ENCODE peak calls at places on chromosomes 13 and 19, in seven cellular contexts. One of them, this sample, is unnamed.

GRCh38 chr19:30314056-30314804 is 58.0 kb upstream of the ZNF536 start:
- DNase-seq in endodermal cell: peak
- DNase-seq in kidney epithelial cell: no peak
- DNase-seq in AG09319: no peak
- DNase-seq in T-helper 9 cell: no peak
- DNase-seq in BJ: no peak
- DNase-seq in left lung: no peak
- DNase-seq in this sample: no peak

GRCh38 chr19:46076951-46077814 is 36.4 kb upstream of the IGFL4 start:
- DNase-seq in BJ: no peak
- DNase-seq in left lung: no peak
- DNase-seq in kidney epithelial cell: no peak
- DNase-seq in T-helper 9 cell: no peak
- DNase-seq in AG09319: peak
- DNase-seq in endodermal cell: peak
- DNase-seq in this sample: peak

GRCh38 chr19:51480590-51480989 is 2.3 kb downstream of the CEACAM18 start:
- DNase-seq in left lung: no peak
- DNase-seq in endodermal cell: peak
- DNase-seq in kidney epithelial cell: no peak
- DNase-seq in AG09319: no peak
- DNase-seq in T-helper 9 cell: no peak
- DNase-seq in BJ: no peak
- DNase-seq in this sample: no peak

GRCh38 chr13:101698400-101698799 is 245.9 kb downstream of the ITGBL1 start:
- DNase-seq in endodermal cell: no peak
- DNase-seq in T-helper 9 cell: no peak
- DNase-seq in left lung: no peak
- DNase-seq in BJ: peak
- DNase-seq in AG09319: no peak
- DNase-seq in kidney epithelial cell: no peak
- DNase-seq in this sample: no peak

GRCh38 chr13:57629391-57629804 is 2.1 kb upstream of the PCDH17 start:
- DNase-seq in AG09319: no peak
- DNase-seq in kidney epithelial cell: no peak
- DNase-seq in endodermal cell: no peak
- DNase-seq in BJ: no peak
- DNase-seq in left lung: no peak
- DNase-seq in T-helper 9 cell: no peak
- DNase-seq in this sample: no peak

GRCh38 chr13:31950121-31950810 is 81.3 kb upstream of the FRY start:
- DNase-seq in endodermal cell: no peak
- DNase-seq in left lung: no peak
- DNase-seq in T-helper 9 cell: no peak
- DNase-seq in AG09319: no peak
- DNase-seq in kidney epithelial cell: no peak
- DNase-seq in BJ: no peak
- DNase-seq in this sample: peak

GRCh38 chr19:19591133-19591825 is 27.2 kb downstream of the PBX4 start:
- DNase-seq in AG09319: peak
- DNase-seq in endodermal cell: peak
- DNase-seq in kidney epithelial cell: peak
- DNase-seq in T-helper 9 cell: peak
- DNase-seq in BJ: peak
- DNase-seq in left lung: peak
- DNase-seq in this sample: peak

GRCh38 chr19:47608908-47609879 is at the start of gene BICRA:
- DNase-seq in AG09319: no peak
- DNase-seq in T-helper 9 cell: peak
- DNase-seq in left lung: peak
- DNase-seq in endodermal cell: peak
- DNase-seq in BJ: no peak
- DNase-seq in kidney epithelial cell: no peak
- DNase-seq in this sample: peak

GRCh38 chr19:35911790-35912189 is 3.7 kb upstream of the TYROBP start:
- DNase-seq in endodermal cell: no peak
- DNase-seq in left lung: peak
- DNase-seq in kidney epithelial cell: peak
- DNase-seq in AG09319: no peak
- DNase-seq in BJ: no peak
- DNase-seq in T-helper 9 cell: no peak
- DNase-seq in this sample: peak

GRCh38 chr13:106151056-106151699 is 384.3 kb downstream of the EFNB2 start:
- DNase-seq in left lung: no peak
- DNase-seq in T-helper 9 cell: no peak
- DNase-seq in AG09319: peak
- DNase-seq in kidney epithelial cell: peak
- DNase-seq in BJ: peak
- DNase-seq in endodermal cell: no peak
- DNase-seq in this sample: peak

This sample was measured in kidney tubule cell.